ENCODE peak calls at places on chromosomes 4 and X, in eight cellular contexts. One of them, this sample, is unnamed.

GRCh38 chrX:20144491-20144890 is 2.9 kb upstream of the EIF1AX start:
- DNase-seq in mesenchymal stem cell: peak
- DNase-seq in Karpas-422: no peak
- DNase-seq in fibroblast of lung: peak
- DNase-seq in mammary epithelial cell: peak
- DNase-seq in IMR-90: peak
- DNase-seq in osteoblast: peak
- DNase-seq in neuronal stem cell: no peak
- DNase-seq in this sample: no peak

GRCh38 chr4:168028568-168028967 is 63.8 kb upstream of the ANXA10 start:
- DNase-seq in mesenchymal stem cell: no peak
- DNase-seq in Karpas-422: no peak
- DNase-seq in fibroblast of lung: peak
- DNase-seq in mammary epithelial cell: peak
- DNase-seq in IMR-90: peak
- DNase-seq in osteoblast: peak
- DNase-seq in neuronal stem cell: no peak
- DNase-seq in this sample: peak

GRCh38 chrX:5916945-5917344 is 311.7 kb downstream of the NLGN4X start:
- DNase-seq in mesenchymal stem cell: no peak
- DNase-seq in Karpas-422: peak
- DNase-seq in fibroblast of lung: no peak
- DNase-seq in mammary epithelial cell: no peak
- DNase-seq in IMR-90: no peak
- DNase-seq in osteoblast: no peak
- DNase-seq in neuronal stem cell: no peak
- DNase-seq in this sample: no peak

GRCh38 chrX:150547511-150548115 is 20.8 kb upstream of the MTM1 start:
- DNase-seq in mesenchymal stem cell: peak
- DNase-seq in Karpas-422: peak
- DNase-seq in fibroblast of lung: peak
- DNase-seq in mammary epithelial cell: no peak
- DNase-seq in IMR-90: no peak
- DNase-seq in osteoblast: peak
- DNase-seq in neuronal stem cell: no peak
- DNase-seq in this sample: peak

GRCh38 chr4:4327652-4328121 is 37.6 kb downstream of the ZBTB49 start:
- DNase-seq in mesenchymal stem cell: peak
- DNase-seq in Karpas-422: no peak
- DNase-seq in fibroblast of lung: no peak
- DNase-seq in mammary epithelial cell: no peak
- DNase-seq in IMR-90: no peak
- DNase-seq in osteoblast: peak
- DNase-seq in neuronal stem cell: peak
- DNase-seq in this sample: peak

GRCh38 chrX:137549846-137550534 is 15.9 kb upstream of the ZIC3 start:
- DNase-seq in mesenchymal stem cell: no peak
- DNase-seq in Karpas-422: no peak
- DNase-seq in fibroblast of lung: no peak
- DNase-seq in mammary epithelial cell: no peak
- DNase-seq in IMR-90: no peak
- DNase-seq in osteoblast: no peak
- DNase-seq in neuronal stem cell: no peak
- DNase-seq in this sample: no peak

GRCh38 chrX:477441-478012 is 90.8 kb upstream of the PPP2R3B start:
- DNase-seq in mesenchymal stem cell: no peak
- DNase-seq in Karpas-422: no peak
- DNase-seq in fibroblast of lung: no peak
- DNase-seq in mammary epithelial cell: no peak
- DNase-seq in IMR-90: no peak
- DNase-seq in osteoblast: peak
- DNase-seq in neuronal stem cell: no peak
- DNase-seq in this sample: no peak

GRCh38 chr4:177948853-177949252 is 506.6 kb upstream of the AGA start:
- DNase-seq in mesenchymal stem cell: no peak
- DNase-seq in Karpas-422: no peak
- DNase-seq in fibroblast of lung: no peak
- DNase-seq in mammary epithelial cell: no peak
- DNase-seq in IMR-90: no peak
- DNase-seq in osteoblast: no peak
- DNase-seq in neuronal stem cell: no peak
- DNase-seq in this sample: no peak

GRCh38 chrX:40632199-40632598 is 9.0 kb downstream of the MPC1L start:
- DNase-seq in mesenchymal stem cell: no peak
- DNase-seq in Karpas-422: peak
- DNase-seq in fibroblast of lung: no peak
- DNase-seq in mammary epithelial cell: no peak
- DNase-seq in IMR-90: no peak
- DNase-seq in osteoblast: no peak
- DNase-seq in neuronal stem cell: no peak
- DNase-seq in this sample: no peak

GRCh38 chr4:86935833-86936721 is 1.3 kb downstream of the AFF1 start:
- DNase-seq in mesenchymal stem cell: peak
- DNase-seq in Karpas-422: peak
- DNase-seq in fibroblast of lung: peak
- DNase-seq in mammary epithelial cell: peak
- DNase-seq in IMR-90: peak
- DNase-seq in osteoblast: peak
- DNase-seq in neuronal stem cell: peak
- DNase-seq in this sample: peak

GRCh38 chr4:60683953-60684352 is 516.2 kb upstream of the ADGRL3 start:
- DNase-seq in mesenchymal stem cell: peak
- DNase-seq in Karpas-422: no peak
- DNase-seq in fibroblast of lung: peak
- DNase-seq in mammary epithelial cell: peak
- DNase-seq in IMR-90: peak
- DNase-seq in osteoblast: peak
- DNase-seq in neuronal stem cell: no peak
- DNase-seq in this sample: no peak
- H3K27ac ChIP-seq in mesenchymal stem cell: no peak
- H3K27ac ChIP-seq in Karpas-422: no peak
- H3K27ac ChIP-seq in fibroblast of lung: peak
- H3K27ac ChIP-seq in mammary epithelial cell: no peak
- H3K27ac ChIP-seq in IMR-90: peak
- H3K27ac ChIP-seq in osteoblast: peak
- H3K27ac ChIP-seq in neuronal stem cell: no peak
- H3K27ac ChIP-seq in this sample: no peak

GRCh38 chr4:121824171-121824527 is 466 bp upstream of the CCNA2 start:
- DNase-seq in mesenchymal stem cell: no peak
- DNase-seq in Karpas-422: no peak
- DNase-seq in fibroblast of lung: no peak
- DNase-seq in mammary epithelial cell: no peak
- DNase-seq in IMR-90: no peak
- DNase-seq in osteoblast: no peak
- DNase-seq in neuronal stem cell: no peak
- DNase-seq in this sample: no peak
- H2AFZ ChIP-seq in mesenchymal stem cell: peak
- H2AFZ ChIP-seq in Karpas-422: peak
- H2AFZ ChIP-seq in fibroblast of lung: peak
- H2AFZ ChIP-seq in mammary epithelial cell: peak
- H2AFZ ChIP-seq in IMR-90: peak
- H2AFZ ChIP-seq in osteoblast: peak
- H2AFZ ChIP-seq in neuronal stem cell: peak
- H2AFZ ChIP-seq in this sample: peak

GRCh38 chr4:139534287-139534950 is 21.6 kb downstream of the SETD7 start:
- DNase-seq in mesenchymal stem cell: no peak
- DNase-seq in Karpas-422: no peak
- DNase-seq in fibroblast of lung: no peak
- DNase-seq in mammary epithelial cell: no peak
- DNase-seq in IMR-90: no peak
- DNase-seq in osteoblast: no peak
- DNase-seq in neuronal stem cell: no peak
- DNase-seq in this sample: no peak

GRCh38 chr4:139535228-139535851 is 20.7 kb downstream of the SETD7 start:
- DNase-seq in mesenchymal stem cell: no peak
- DNase-seq in Karpas-422: no peak
- DNase-seq in fibroblast of lung: no peak
- DNase-seq in mammary epithelial cell: no peak
- DNase-seq in IMR-90: no peak
- DNase-seq in osteoblast: no peak
- DNase-seq in neuronal stem cell: no peak
- DNase-seq in this sample: no peak

GRCh38 chr4:139540161-139540560 is 15.9 kb downstream of the SETD7 start:
- DNase-seq in mesenchymal stem cell: no peak
- DNase-seq in Karpas-422: no peak
- DNase-seq in fibroblast of lung: peak
- DNase-seq in mammary epithelial cell: no peak
- DNase-seq in IMR-90: no peak
- DNase-seq in osteoblast: no peak
- DNase-seq in neuronal stem cell: no peak
- DNase-seq in this sample: no peak

GRCh38 chr4:139535852-139536234 is 20.2 kb downstream of the SETD7 start:
- DNase-seq in mesenchymal stem cell: no peak
- DNase-seq in Karpas-422: no peak
- DNase-seq in fibroblast of lung: no peak
- DNase-seq in mammary epithelial cell: no peak
- DNase-seq in IMR-90: no peak
- DNase-seq in osteoblast: no peak
- DNase-seq in neuronal stem cell: no peak
- DNase-seq in this sample: no peak

DNA sequence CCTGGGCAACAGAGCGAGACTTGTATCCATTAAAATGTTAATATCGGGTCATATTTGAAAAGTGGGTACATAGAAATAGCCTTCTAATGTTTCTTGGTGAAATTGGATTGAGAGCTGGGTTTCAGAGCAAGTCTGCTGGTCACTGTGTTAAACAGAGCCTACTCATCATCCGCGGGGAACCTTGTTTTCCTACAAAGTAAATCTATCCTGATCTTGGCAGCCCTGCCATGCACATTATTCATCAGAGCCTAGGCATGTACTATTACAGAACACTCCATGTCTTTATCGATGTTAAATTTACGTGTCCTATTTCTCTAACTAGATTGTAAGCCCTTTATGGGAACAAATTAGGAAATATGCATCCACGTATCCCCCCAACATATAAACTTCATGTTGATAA is 18.7 kb downstream of the SETD7 start:
- DNase-seq in mesenchymal stem cell: no peak
- DNase-seq in Karpas-422: no peak
- DNase-seq in fibroblast of lung: peak
- DNase-seq in mammary epithelial cell: no peak
- DNase-seq in IMR-90: no peak
- DNase-seq in osteoblast: no peak
- DNase-seq in neuronal stem cell: no peak
- DNase-seq in this sample: no peak
- H3K27ac ChIP-seq in mesenchymal stem cell: no peak
- H3K27ac ChIP-seq in Karpas-422: no peak
- H3K27ac ChIP-seq in fibroblast of lung: no peak
- H3K27ac ChIP-seq in mammary epithelial cell: no peak
- H3K27ac ChIP-seq in IMR-90: no peak
- H3K27ac ChIP-seq in osteoblast: no peak
- H3K27ac ChIP-seq in neuronal stem cell: no peak
- H3K27ac ChIP-seq in this sample: no peak

DNA sequence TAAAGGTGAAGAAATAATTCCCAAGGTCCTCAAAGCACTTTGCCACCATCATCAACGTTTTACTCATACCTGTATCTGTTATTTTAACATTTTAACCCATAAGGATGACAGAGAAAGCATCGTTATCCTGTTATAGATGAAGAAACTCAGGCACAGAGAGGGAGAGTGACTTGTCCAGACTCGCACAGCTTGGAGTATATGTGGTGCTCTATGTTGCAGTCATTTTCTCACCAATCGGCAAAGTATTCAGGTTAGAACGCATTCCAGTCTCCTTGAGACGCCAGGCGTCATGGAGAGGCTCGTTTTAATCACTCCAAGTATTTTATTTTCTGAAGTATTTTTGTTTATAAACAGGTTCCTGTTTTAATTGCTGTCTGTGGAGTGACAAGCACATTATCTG is 73.5 kb downstream of the IRF2 start:
- DNase-seq in mesenchymal stem cell: no peak
- DNase-seq in Karpas-422: no peak
- DNase-seq in fibroblast of lung: peak
- DNase-seq in mammary epithelial cell: peak
- DNase-seq in IMR-90: no peak
- DNase-seq in osteoblast: no peak
- DNase-seq in neuronal stem cell: no peak
- DNase-seq in this sample: no peak
- H2AFZ ChIP-seq in mesenchymal stem cell: no peak
- H2AFZ ChIP-seq in Karpas-422: no peak
- H2AFZ ChIP-seq in fibroblast of lung: no peak
- H2AFZ ChIP-seq in mammary epithelial cell: peak
- H2AFZ ChIP-seq in IMR-90: no peak
- H2AFZ ChIP-seq in osteoblast: no peak
- H2AFZ ChIP-seq in neuronal stem cell: no peak
- H2AFZ ChIP-seq in this sample: no peak

GRCh38 chr4:7547368-7548040 is 112.8 kb upstream of the PSAPL1 start:
- DNase-seq in mesenchymal stem cell: no peak
- DNase-seq in Karpas-422: no peak
- DNase-seq in fibroblast of lung: no peak
- DNase-seq in mammary epithelial cell: peak
- DNase-seq in IMR-90: peak
- DNase-seq in osteoblast: no peak
- DNase-seq in neuronal stem cell: no peak
- DNase-seq in this sample: no peak
- H3K27ac ChIP-seq in mesenchymal stem cell: no peak
- H3K27ac ChIP-seq in Karpas-422: no peak
- H3K27ac ChIP-seq in fibroblast of lung: no peak
- H3K27ac ChIP-seq in mammary epithelial cell: peak
- H3K27ac ChIP-seq in IMR-90: no peak
- H3K27ac ChIP-seq in osteoblast: no peak
- H3K27ac ChIP-seq in neuronal stem cell: no peak
- H3K27ac ChIP-seq in this sample: peak

DNA sequence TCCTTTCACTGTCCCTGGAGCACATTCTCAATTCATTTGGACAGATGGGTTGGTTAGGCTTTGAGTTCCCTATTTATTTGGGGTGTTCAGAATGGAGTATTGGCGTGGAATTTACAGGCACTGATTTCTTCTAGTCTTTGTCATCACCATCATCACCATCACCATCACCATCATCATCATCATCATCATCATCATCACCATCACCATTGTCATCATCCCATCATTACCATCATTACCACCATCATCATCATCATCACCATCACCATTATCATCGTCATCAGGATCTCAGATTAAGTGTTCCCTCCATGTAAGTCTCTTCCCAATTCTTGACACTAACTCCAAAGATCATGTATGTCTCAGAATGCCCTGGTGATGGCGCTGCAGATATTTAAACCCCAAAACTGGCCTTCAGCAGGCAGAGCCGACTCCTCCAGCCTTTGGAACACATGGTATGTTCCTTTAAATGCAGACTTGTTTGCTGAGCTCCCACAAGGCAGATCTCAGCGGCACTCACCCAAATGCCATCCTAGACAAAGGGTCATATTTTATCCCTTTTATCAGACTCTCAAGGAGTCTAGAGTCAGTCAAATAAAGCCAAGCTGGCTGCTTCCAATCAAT is 19.8 kb upstream of the FAM9A start:
- DNase-seq in mesenchymal stem cell: peak
- DNase-seq in Karpas-422: no peak
- DNase-seq in fibroblast of lung: peak
- DNase-seq in mammary epithelial cell: no peak
- DNase-seq in IMR-90: peak
- DNase-seq in osteoblast: no peak
- DNase-seq in neuronal stem cell: peak
- DNase-seq in this sample: peak
- H2AFZ ChIP-seq in mesenchymal stem cell: no peak
- H2AFZ ChIP-seq in Karpas-422: no peak
- H2AFZ ChIP-seq in fibroblast of lung: no peak
- H2AFZ ChIP-seq in mammary epithelial cell: no peak
- H2AFZ ChIP-seq in IMR-90: no peak
- H2AFZ ChIP-seq in osteoblast: no peak
- H2AFZ ChIP-seq in neuronal stem cell: no peak
- H2AFZ ChIP-seq in this sample: no peak

GRCh38 chrX:151711154-151711553 is 4.7 kb upstream of the FATE1 start:
- DNase-seq in mesenchymal stem cell: no peak
- DNase-seq in Karpas-422: no peak
- DNase-seq in fibroblast of lung: no peak
- DNase-seq in mammary epithelial cell: no peak
- DNase-seq in IMR-90: no peak
- DNase-seq in osteoblast: no peak
- DNase-seq in neuronal stem cell: no peak
- DNase-seq in this sample: no peak
- H3K27ac ChIP-seq in mesenchymal stem cell: no peak
- H3K27ac ChIP-seq in Karpas-422: no peak
- H3K27ac ChIP-seq in fibroblast of lung: no peak
- H3K27ac ChIP-seq in mammary epithelial cell: no peak
- H3K27ac ChIP-seq in IMR-90: no peak
- H3K27ac ChIP-seq in osteoblast: no peak
- H3K27ac ChIP-seq in neuronal stem cell: no peak
- H3K27ac ChIP-seq in this sample: no peak